ENCODE peak calls at places on chromosome 19, in seven cellular contexts. D, T, S, Q, K, H and A are unnamed samples.

GRCh38 chr19:41997121-41997850 is 3.3 kb upstream of the ATP1A3 start:
- DNase-seq in D (peak), T (peak), S (peak), Q (peak), K (peak), H (no peak), A (peak)

GRCh38 chr19:46515879-46516350 is 20.2 kb upstream of the PNMA8B start:
- DNase-seq in D (peak), T (peak), S (no peak), Q (peak), K (no peak), H (no peak), A (no peak)

GRCh38 chr19:55377356-55378131 is 918 bp downstream of the TMEM190 start:
- DNase-seq in D (no peak), T (no peak), S (no peak), Q (no peak), K (no peak), H (no peak), A (no peak)

GRCh38 chr19:48480476-48481190 is 11.5 kb downstream of the CYTH2 start:
- DNase-seq in D (peak), T (no peak), S (no peak), Q (no peak), K (peak), H (peak), A (no peak)

GRCh38 chr19:55353803-55354697 is 469 bp downstream of the COX6B2 start:
- DNase-seq in D (peak), T (peak), S (peak), Q (peak), K (peak), H (no peak), A (peak)

GRCh38 chr19:14078406-14078805 is 5.8 kb downstream of the MISP3 start:
- DNase-seq in D (no peak), T (no peak), S (no peak), Q (no peak), K (no peak), H (no peak), A (no peak)

GRCh38 chr19:45884682-45885555 is 1.0 kb downstream of the IRF2BP1 start:
- DNase-seq in D (no peak), T (peak), S (peak), Q (peak), K (no peak), H (no peak), A (peak)

GRCh38 chr19:54561840-54562239 is 11.8 kb upstream of the LILRA2 start:
- DNase-seq in D (no peak), T (no peak), S (no peak), Q (no peak), K (no peak), H (no peak), A (no peak)

GRCh38 chr19:58154679-58155648 is 4.4 kb upstream of the ZNF329 start:
- DNase-seq in D (peak), T (peak), S (peak), Q (peak), K (peak), H (peak), A (peak)

GRCh38 chr19:30719991-30720329 is 347.8 kb downstream of the ZNF536 start:
- DNase-seq in D (no peak), T (no peak), S (peak), Q (peak), K (no peak), H (peak), A (no peak)

GRCh38 chr19:21468791-21469190 is 36.6 kb upstream of the ZNF429 start:
- DNase-seq in D (no peak), T (no peak), S (no peak), Q (no peak), K (no peak), H (no peak), A (no peak)

GRCh38 chr19:55255618-55256423 is 3.0 kb downstream of the PPP6R1 start:
- DNase-seq in D (no peak), T (peak), S (no peak), Q (peak), K (peak), H (no peak), A (peak)

GRCh38 chr19:58107778-58108545 is 9.9 kb upstream of the ZSCAN18 start:
- DNase-seq in D (no peak), T (no peak), S (no peak), Q (no peak), K (no peak), H (no peak), A (no peak)

GRCh38 chr19:11378319-11379189 is 4.1 kb downstream of the SWSAP1 start:
- DNase-seq in D (peak), T (no peak), S (peak), Q (peak), K (no peak), H (peak), A (no peak)

GRCh38 chr19:48102870-48103751 is 7.5 kb downstream of the PLA2G4C start:
- DNase-seq in D (peak), T (no peak), S (peak), Q (peak), K (no peak), H (no peak), A (no peak)

DNA sequence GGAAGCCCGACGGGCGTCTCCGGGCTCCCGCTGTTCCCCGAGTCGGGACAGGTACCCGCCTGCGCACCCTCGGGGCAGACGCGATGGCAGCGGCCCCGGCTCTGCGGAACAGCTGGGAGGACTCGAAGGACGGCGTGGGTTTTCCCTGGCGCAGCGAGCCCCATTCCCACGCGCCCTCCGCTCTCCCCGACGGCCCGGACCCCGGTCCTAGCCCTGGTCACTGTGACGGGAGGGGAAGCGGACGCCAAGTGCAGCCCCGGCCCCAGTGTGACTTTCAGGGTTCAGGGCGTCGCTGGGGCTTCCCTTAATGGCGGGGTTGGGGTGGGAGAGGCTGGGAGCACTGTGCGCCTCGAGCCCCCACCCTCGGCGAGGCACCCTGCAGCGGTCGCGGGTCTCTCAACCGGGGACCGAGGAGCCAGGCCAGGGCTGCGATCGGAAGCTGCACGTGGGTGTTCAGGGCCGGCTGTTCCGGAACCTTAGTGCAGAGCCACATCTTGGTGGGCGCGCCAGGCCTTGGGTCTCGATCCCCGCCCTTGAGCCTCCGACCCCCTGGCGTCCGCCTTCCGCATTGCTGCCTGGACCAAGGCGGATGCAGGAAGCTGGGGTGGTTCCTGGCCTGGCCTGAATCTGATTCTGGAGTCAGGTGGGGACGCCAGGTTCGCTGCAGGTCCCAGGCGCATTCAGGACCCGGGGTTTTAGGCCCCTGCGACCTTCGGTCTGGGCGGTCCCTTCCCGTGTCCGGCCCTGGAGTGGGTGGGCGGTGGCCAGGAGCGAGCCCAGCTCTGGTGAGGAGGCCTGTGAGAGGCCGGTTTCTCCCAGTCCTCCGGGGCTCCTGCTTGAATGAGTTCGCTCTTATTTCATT is 3.5 kb downstream of the LGALS7B start:
- DNase-seq in D (peak), T (peak), S (no peak), Q (no peak), K (peak), H (no peak), A (peak)
- TF ChIP-seq CTCF in D (peak), T (no peak), S (no peak), Q (peak), K (no peak), H (peak), A (no peak)

DNA sequence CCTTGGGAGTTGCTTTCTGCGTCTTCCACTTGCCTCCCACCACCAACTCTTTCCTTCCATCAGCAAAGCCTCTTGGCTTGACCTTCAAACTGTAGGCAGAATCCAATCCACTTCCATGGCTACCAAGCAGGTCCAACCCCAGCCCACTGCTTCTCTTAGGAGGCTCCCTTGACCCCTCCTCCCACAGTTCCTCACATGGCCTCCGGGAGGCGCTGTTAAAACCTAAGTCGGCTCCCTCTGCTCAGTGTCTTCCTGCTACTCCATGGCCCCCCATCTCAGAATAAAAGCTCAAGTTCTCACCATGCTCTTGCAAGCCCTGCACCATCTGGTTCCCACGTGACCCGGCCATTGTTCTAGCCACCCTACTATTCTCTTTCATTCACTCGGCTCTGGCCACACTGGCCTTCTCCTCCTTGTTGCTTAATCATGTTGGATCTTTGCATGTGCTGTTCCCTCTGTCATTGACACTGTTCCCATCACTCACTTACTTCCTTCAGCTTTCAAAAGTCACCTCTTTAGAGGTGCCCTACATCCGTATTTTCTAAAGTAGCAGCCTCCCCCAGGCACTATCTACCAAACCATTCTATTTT is 7.5 kb downstream of the IZUMO2 start:
- DNase-seq in D (no peak), T (no peak), S (no peak), Q (no peak), K (no peak), H (no peak), A (no peak)
- TF ChIP-seq CTCF in D (no peak), T (no peak), S (no peak), Q (no peak), K (no peak), H (no peak), A (no peak)

DNA sequence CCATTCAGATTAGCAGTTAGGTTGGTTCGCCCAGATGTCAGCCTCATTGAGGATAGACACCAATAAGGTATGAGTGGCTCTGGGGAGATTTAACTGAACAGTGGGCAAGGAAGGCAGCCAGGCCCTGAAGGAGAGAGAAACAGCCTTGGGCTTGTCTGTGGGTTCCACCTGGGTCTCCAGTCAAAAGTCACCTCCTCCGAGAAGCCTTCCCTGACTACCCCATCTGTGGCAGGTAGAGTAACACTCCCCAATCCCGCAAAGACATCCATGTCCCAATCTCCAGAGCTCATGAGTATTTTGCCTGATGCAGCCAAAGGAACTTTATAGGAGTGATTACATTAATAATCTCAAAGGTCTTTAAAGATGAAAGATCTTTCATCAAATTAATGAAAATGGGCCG is 8.0 kb upstream of the YJU2 start:
- DNase-seq in D (no peak), T (no peak), S (no peak), Q (no peak), K (no peak), H (no peak), A (no peak)
- TF ChIP-seq CTCF in D (no peak), T (no peak), S (no peak), Q (no peak), K (no peak), H (no peak), A (no peak)

DNA sequence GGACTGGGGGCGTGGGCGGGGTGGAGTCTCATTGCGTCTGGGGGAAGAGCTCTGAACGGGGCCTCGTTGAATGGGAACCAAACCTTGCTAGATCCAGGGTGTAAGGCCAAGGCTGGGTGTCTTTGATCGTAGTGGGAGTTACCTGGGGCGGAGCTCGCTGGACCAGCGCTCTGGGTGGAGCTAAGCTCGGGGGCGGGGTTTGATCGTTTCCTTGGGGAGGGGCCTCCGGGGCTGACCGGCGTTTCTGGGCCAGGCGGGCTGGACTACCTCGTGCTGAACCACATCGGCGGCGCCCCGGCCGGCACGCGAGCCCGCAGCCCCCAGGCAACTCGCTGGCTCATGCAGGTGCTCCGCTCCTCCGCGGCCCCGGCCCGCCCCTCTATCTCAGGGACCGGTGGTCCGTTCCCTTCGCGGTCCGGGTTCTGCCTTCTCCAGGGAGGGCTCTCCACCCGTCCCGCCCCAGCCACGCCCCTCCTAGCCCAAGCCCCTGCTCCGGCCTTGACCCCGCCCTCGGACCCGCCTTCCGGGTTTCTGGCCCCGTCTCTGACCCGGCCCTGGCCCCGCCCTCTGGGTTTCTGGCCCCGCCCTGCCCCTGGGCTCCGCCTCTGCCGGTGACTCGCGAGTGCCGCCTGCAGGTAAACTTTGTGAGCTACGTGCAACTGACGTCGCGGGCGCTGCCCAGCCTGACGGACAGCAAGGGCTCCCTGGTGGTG is 3.3 kb upstream of the RPL36 start:
- DNase-seq in D (peak), T (peak), S (peak), Q (peak), K (peak), H (peak), A (peak)
- TF ChIP-seq CTCF in D (peak), T (peak), S (peak), Q (peak), K (peak), H (peak), A (peak)

GRCh38 chr19:13055213-13056051 is 47.2 kb downstream of the LYL1 start:
- DNase-seq in D (peak), T (no peak), S (no peak), Q (peak), K (no peak), H (peak), A (no peak)
- TF ChIP-seq CTCF in D (no peak), T (no peak), S (no peak), Q (peak), K (no peak), H (no peak), A (no peak)

GRCh38 chr19:40933025-40933424 is 51.0 kb upstream of the CYP2A7 start:
- DNase-seq in D (no peak), T (no peak), S (no peak), Q (no peak), K (no peak), H (no peak), A (no peak)
- TF ChIP-seq CTCF in D (no peak), T (no peak), S (no peak), Q (no peak), K (no peak), H (no peak), A (no peak)

DNA sequence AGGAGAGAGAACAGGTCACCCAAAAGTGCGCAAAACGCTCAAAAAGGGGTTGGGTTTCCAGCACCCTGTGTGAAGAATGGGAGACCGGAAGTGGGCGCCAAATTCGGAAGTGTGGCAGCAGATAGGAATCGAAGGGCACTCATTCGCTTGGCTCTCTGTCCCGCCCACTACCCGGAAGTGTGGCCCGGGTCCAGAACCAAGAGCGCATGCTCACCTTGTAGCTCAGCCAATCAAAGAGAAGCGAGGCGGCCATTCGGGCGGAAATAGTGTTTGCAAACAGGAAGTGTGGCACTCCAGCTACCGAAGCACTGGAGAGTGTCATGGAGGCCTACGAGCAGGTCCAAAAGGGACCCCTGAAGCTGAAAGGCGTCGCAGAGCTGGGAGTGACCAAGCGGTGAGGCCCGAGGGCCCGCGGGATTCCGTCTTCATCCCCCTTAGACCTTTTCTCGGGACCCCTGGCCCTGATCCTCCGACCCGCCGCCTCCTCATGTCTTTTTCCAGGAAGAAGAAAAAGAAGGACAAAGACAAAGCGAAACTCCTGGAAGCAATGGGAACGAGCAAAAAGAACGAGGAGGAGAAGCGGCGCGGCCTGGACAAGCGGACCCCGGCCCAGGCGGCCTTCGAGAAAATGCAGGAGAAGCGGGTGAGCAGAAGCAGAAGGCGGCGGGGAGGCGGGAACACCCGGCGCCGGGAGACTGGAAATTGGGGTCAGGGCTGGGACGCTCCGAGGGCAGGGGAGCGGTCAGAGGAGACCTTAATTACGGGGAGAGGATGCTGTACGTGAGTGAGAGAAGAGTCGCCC is at the start of gene FAM32A:
- DNase-seq in D (peak), T (peak), S (peak), Q (peak), K (peak), H (peak), A (peak)
- TF ChIP-seq CTCF in D (peak), T (no peak), S (peak), Q (peak), K (peak), H (peak), A (no peak)